ENCODE peak calls at places on chromosome 2, in seven cellular contexts. P is colonic mucosa; Q is kidney tubule cell; S is NCI-H526 treated with DMSO at 0.1 percent for 48 hours; M is CD4-positive, alpha-beta T cell; E is astrocyte of the spinal cord; C is GM19239. L is an unnamed sample.

GRCh38 chr2:73172963-73173362 is 29.4 kb upstream of the NOTO start:
- DNase-seq in Q (no peak), C (no peak), P (no peak), S (no peak), M (no peak), E (no peak), L (no peak)

GRCh38 chr2:57906152-57906732 is 140.4 kb upstream of the VRK2 start:
- DNase-seq in C (peak; percentile 12), E (peak; percentile 62), M (no peak), Q (peak; percentile 56), P (no peak), S (peak; percentile 47), L (no peak)

GRCh38 chr2:135773917-135774316 is 32.3 kb downstream of the UBXN4 start:
- DNase-seq in M (no peak), P (no peak), C (no peak), S (no peak), Q (no peak), E (peak; percentile 55), L (no peak)

GRCh38 chr2:37836270-37836669 is 88.8 kb upstream of the RMDN2 start:
- DNase-seq in C (no peak), Q (no peak), P (no peak), M (no peak), S (no peak), E (no peak), L (no peak)

GRCh38 chr2:128489580-128490273 is 171.1 kb upstream of the HS6ST1 start:
- DNase-seq in E (no peak), S (no peak), M (no peak), Q (no peak), P (no peak), C (no peak), L (no peak)

GRCh38 chr2:36322108-36322507 is 33.5 kb upstream of the CRIM1 start:
- DNase-seq in S (no peak), E (peak; percentile 65), Q (peak; percentile 52), M (no peak), P (no peak), C (no peak), L (no peak)

GRCh38 chr2:191869178-191869577 is 22.3 kb upstream of the CAVIN2 start:
- DNase-seq in C (no peak), Q (peak; percentile 57), E (no peak), M (no peak), P (peak; percentile 58), S (peak; percentile 42), L (no peak)

GRCh38 chr2:80499095-80499494 is 194.5 kb upstream of the LRRTM1 start:
- DNase-seq in S (no peak), Q (peak; percentile 64), C (no peak), P (peak; percentile 36), E (peak; percentile 39), M (no peak), L (no peak)

GRCh38 chr2:131673400-131674173 is 145.9 kb downstream of the CCDC74A start:
- DNase-seq in E (peak; percentile 57), S (peak; percentile 14), P (peak; percentile 87), M (peak; percentile 58), C (peak; percentile 46), Q (peak; percentile 83), L (peak; percentile 80)

GRCh38 chr2:156340818-156341481 is 8.4 kb upstream of the NR4A2 start:
- DNase-seq in M (no peak), S (peak; percentile 66), P (no peak), C (no peak), E (no peak), Q (no peak), L (no peak)

GRCh38 chr2:201621293-201621999 is 21.9 kb downstream of the TMEM237 start:
- DNase-seq in C (no peak), M (no peak), P (no peak), E (peak; percentile 39), S (no peak), Q (no peak), L (no peak)

GRCh38 chr2:101286684-101287083 is 21.8 kb downstream of the RNF149 start:
- DNase-seq in S (no peak), M (no peak), C (no peak), P (no peak), Q (no peak), E (no peak), L (no peak)

GRCh38 chr2:105804266-105804665 is 59.6 kb downstream of the NCK2 start:
- DNase-seq in E (peak; percentile 74), P (no peak), M (no peak), C (no peak), S (no peak), Q (no peak), L (no peak)

GRCh38 chr2:98148968-98149697 is 62.2 kb downstream of the VWA3B start:
- DNase-seq in E (peak; percentile 76), M (no peak), C (no peak), P (no peak), Q (peak; percentile 46), S (no peak), L (peak; percentile 59)

GRCh38 chr2:8546319-8547283 is 135.3 kb upstream of the ID2 start:
- DNase-seq in S (peak; percentile 43), P (peak; percentile 20), E (no peak), M (no peak), C (no peak), Q (no peak), L (peak; percentile 34)

GRCh38 chr2:71706836-71707235 is 253.5 kb downstream of the DYSF start:
- DNase-seq in P (no peak), C (no peak), S (no peak), Q (no peak), E (no peak), M (no peak), L (no peak)

GRCh38 chr2:173278794-173279527 is 75.7 kb upstream of the CDCA7 start:
- DNase-seq in E (no peak), M (no peak), P (no peak), C (no peak), Q (no peak), S (no peak), L (no peak)

GRCh38 chr2:219506802-219507554 is 7.3 kb upstream of the ASIC4 start:
- DNase-seq in E (peak; percentile 16), S (no peak), Q (no peak), P (no peak), M (no peak), C (no peak), L (no peak)

GRCh38 chr2:1795842-1796580 is 51.7 kb upstream of the PXDN start:
- DNase-seq in E (no peak), M (no peak), S (no peak), Q (no peak), C (no peak), P (no peak), L (no peak)

GRCh38 chr2:170553748-170554147 is 161.4 kb upstream of the SP5 start:
- DNase-seq in E (no peak), P (no peak), S (no peak), Q (no peak), M (no peak), C (no peak), L (no peak)

GRCh38 chr2:191152841-191153240 is 2.0 kb upstream of the STAT4 start:
- DNase-seq in Q (peak; percentile 52), M (no peak), S (no peak), C (no peak), P (no peak), E (peak; percentile 49), L (no peak)

GRCh38 chr2:118474151-118474561 is 373.3 kb downstream of the EN1 start:
- DNase-seq in E (no peak), S (no peak), P (no peak), C (no peak), Q (no peak), M (no peak), L (no peak)